ENCODE peak calls at places on chromosomes 4 and X, in six cellular contexts. P, X, G, F, Z and M are unnamed samples.

GRCh38 chr4:40211224-40212185 is 14.7 kb downstream of the RHOH start:
- DNase-seq in P (no peak), X (no peak), G (no peak), F (no peak), Z (no peak), M (no peak)

GRCh38 chr4:122783301-122784215 is 43.1 kb upstream of the FGF2 start:
- DNase-seq in P (peak; percentile 87), X (peak; percentile 96), G (no peak), F (no peak), Z (peak; percentile 99), M (no peak)

GRCh38 chr4:20318011-20318898 is 66.5 kb downstream of the SLIT2 start:
- DNase-seq in P (no peak), X (no peak), G (no peak), F (no peak), Z (no peak), M (peak; percentile 16)

GRCh38 chr4:140249351-140249750 is 95.4 kb upstream of the MAML3 start:
- DNase-seq in P (no peak), X (peak; percentile 6), G (no peak), F (no peak), Z (no peak), M (no peak)

GRCh38 chr4:2451821-2452785 is 16.8 kb upstream of the RNF4 start:
- DNase-seq in P (no peak), X (no peak), G (no peak), F (no peak), Z (no peak), M (no peak)

GRCh38 chr4:7981738-7982394 is 42.2 kb upstream of the AFAP1 start:
- DNase-seq in P (no peak), X (no peak), G (no peak), F (no peak), Z (no peak), M (no peak)

GRCh38 chr4:24794111-24794860 is 1.1 kb upstream of the SOD3 start:
- DNase-seq in P (peak; percentile 58), X (peak; percentile 14), G (no peak), F (no peak), Z (peak; percentile 79), M (no peak)

GRCh38 chrX:134743121-134743520 is 84.8 kb upstream of the PLAC1 start:
- DNase-seq in P (no peak), X (no peak), G (no peak), F (no peak), Z (no peak), M (no peak)

GRCh38 chrX:104428231-104428630 is 137.8 kb upstream of the IL1RAPL2 start:
- DNase-seq in P (no peak), X (no peak), G (no peak), F (no peak), Z (no peak), M (no peak)

GRCh38 chrX:68462197-68462596 is 28.9 kb upstream of the OPHN1 start:
- DNase-seq in P (no peak), X (no peak), G (no peak), F (no peak), Z (peak; percentile 63), M (no peak)

GRCh38 chr4:74540193-74540592 is 95.3 kb downstream of the AREG start:
- DNase-seq in P (no peak), X (no peak), G (no peak), F (no peak), Z (peak; percentile 46), M (no peak)